ENCODE peak calls at places on chromosomes 13 and 19, in six cellular contexts. N, F, X, Z, O and W are unnamed samples.

GRCh38 chr19:2420490-2420889 is 6.9 kb downstream of the TIMM13 start:
- DNase-seq in F (no peak), X (no peak), Z (no peak), O (no peak), N (no peak), W (no peak)

GRCh38 chr19:20079487-20079886 is 1.7 kb downstream of the ZNF90 start:
- DNase-seq in F (no peak), O (no peak), N (no peak), X (no peak), Z (no peak), W (no peak)

GRCh38 chr19:1665565-1666047 is 13.2 kb upstream of the TCF3 start:
- DNase-seq in Z (no peak), O (no peak), F (no peak), X (no peak), N (no peak), W (no peak)

GRCh38 chr19:12194827-12195500 is 32.1 kb downstream of the ZNF136 start:
- DNase-seq in F (no peak), N (no peak), X (peak), Z (peak), O (peak), W (peak)

GRCh38 chr13:37277435-37278144 is 172.1 kb upstream of the CSNK1A1L start:
- DNase-seq in Z (no peak), O (no peak), F (peak), N (no peak), X (no peak), W (no peak)

GRCh38 chr13:73803997-73804396 is 330.2 kb downstream of the KLF12 start:
- DNase-seq in X (no peak), N (no peak), Z (no peak), F (peak), O (no peak), W (no peak)

GRCh38 chr19:39531834-39532232 is 819 bp downstream of the EID2B start:
- DNase-seq in O (no peak), X (no peak), Z (no peak), N (no peak), F (no peak), W (no peak)

GRCh38 chr19:19366691-19367396 is 38.6 kb upstream of the GATAD2A start:
- DNase-seq in N (no peak), O (peak), Z (peak), F (peak), X (no peak), W (peak)

GRCh38 chr19:28843771-28844492 is 369.0 kb downstream of the UQCRFS1 start:
- DNase-seq in F (no peak), N (no peak), X (no peak), Z (no peak), O (no peak), W (no peak)

GRCh38 chr13:67094952-67095351 is 135.2 kb downstream of the PCDH9 start:
- DNase-seq in N (no peak), F (peak), Z (no peak), X (no peak), O (no peak), W (no peak)

GRCh38 chr13:22936228-22936627 is 244.6 kb upstream of the SGCG start:
- DNase-seq in F (no peak), O (no peak), X (no peak), Z (no peak), N (no peak), W (no peak)

GRCh38 chr19:55206664-55207500 is 2.4 kb downstream of the PTPRH start:
- DNase-seq in N (no peak), X (peak), O (no peak), Z (peak), F (peak), W (peak)

GRCh38 chr19:13153627-13154240 is 3.5 kb downstream of the IER2 start:
- DNase-seq in F (no peak), Z (no peak), N (no peak), O (peak), X (no peak), W (peak)

GRCh38 chr19:16076958-16077611 is 790 bp downstream of the TPM4 start:
- DNase-seq in O (no peak), X (peak), F (no peak), N (no peak), Z (peak), W (no peak)

GRCh38 chr19:47623921-47624391 is 15.0 kb downstream of the BICRA start:
- DNase-seq in F (no peak), N (no peak), X (no peak), Z (no peak), O (no peak), W (no peak)

GRCh38 chr13:32208860-32209259 is 106.3 kb downstream of the ZAR1L start:
- DNase-seq in X (no peak), Z (no peak), O (no peak), F (no peak), N (no peak), W (no peak)

GRCh38 chr19:39740395-39740794 is 2.6 kb upstream of the CLC start:
- DNase-seq in Z (no peak), O (no peak), X (no peak), N (no peak), F (no peak), W (no peak)

GRCh38 chr19:49182848-49183375 is 25.3 kb downstream of the TRPM4 start:
- DNase-seq in N (no peak), X (no peak), O (no peak), F (no peak), Z (no peak), W (no peak)

GRCh38 chr13:77779461-77780272 is 82.2 kb downstream of the SLAIN1 start:
- DNase-seq in F (peak), Z (peak), X (no peak), N (peak), O (no peak), W (peak)

GRCh38 chr19:50311723-50312635 is 17.2 kb downstream of the KCNC3 start:
- DNase-seq in F (no peak), X (no peak), Z (no peak), N (no peak), O (no peak), W (no peak)

GRCh38 chr13:77737583-77738200 is 40.2 kb downstream of the SLAIN1 start:
- DNase-seq in X (no peak), N (no peak), O (no peak), F (no peak), Z (no peak), W (no peak)

GRCh38 chr19:10516064-10516385 is 1.2 kb downstream of the S1PR5 start:
- DNase-seq in X (no peak), Z (no peak), F (no peak), O (no peak), N (no peak), W (no peak)